ENCODE peak calls at places on chromosome 11, in nine cellular contexts. One of them, this sample, is unnamed.

GRCh38 chr11:255176-255575 is 18.4 kb downstream of the PSMD13 start:
- DNase-seq in ascending aorta: no peak
- DNase-seq in left ventricle myocardium inferior: no peak
- DNase-seq in brain microvascular endothelial cell: no peak
- DNase-seq in kidney epithelial cell: no peak
- DNase-seq in mammary epithelial cell: no peak
- DNase-seq in OCI-LY7: no peak
- DNase-seq in ovary: no peak
- DNase-seq in fibroblast of the aortic adventitia: peak; percentile 45
- DNase-seq in this sample: no peak

GRCh38 chr11:124896071-124896750 is 1.5 kb downstream of the ROBO4 start:
- DNase-seq in ovary: peak; percentile 34
- DNase-seq in kidney epithelial cell: no peak
- DNase-seq in mammary epithelial cell: no peak
- DNase-seq in ascending aorta: no peak
- DNase-seq in fibroblast of the aortic adventitia: no peak
- DNase-seq in left ventricle myocardium inferior: no peak
- DNase-seq in OCI-LY7: no peak
- DNase-seq in brain microvascular endothelial cell: no peak
- DNase-seq in this sample: no peak

GRCh38 chr11:22898036-22898435 is 37.8 kb upstream of the CCDC179 start:
- DNase-seq in mammary epithelial cell: no peak
- DNase-seq in left ventricle myocardium inferior: no peak
- DNase-seq in OCI-LY7: no peak
- DNase-seq in kidney epithelial cell: no peak
- DNase-seq in ascending aorta: no peak
- DNase-seq in fibroblast of the aortic adventitia: no peak
- DNase-seq in brain microvascular endothelial cell: no peak
- DNase-seq in ovary: no peak
- DNase-seq in this sample: no peak

GRCh38 chr11:2904153-2905052 is 18.8 kb upstream of the CDKN1C start:
- DNase-seq in ascending aorta: no peak
- DNase-seq in fibroblast of the aortic adventitia: peak; percentile 28
- DNase-seq in brain microvascular endothelial cell: no peak
- DNase-seq in kidney epithelial cell: no peak
- DNase-seq in mammary epithelial cell: no peak
- DNase-seq in left ventricle myocardium inferior: no peak
- DNase-seq in ovary: no peak
- DNase-seq in OCI-LY7: no peak
- DNase-seq in this sample: no peak

GRCh38 chr11:111960916-111961315 is 23.8 kb downstream of the DIXDC1 start:
- DNase-seq in OCI-LY7: no peak
- DNase-seq in ascending aorta: no peak
- DNase-seq in fibroblast of the aortic adventitia: no peak
- DNase-seq in kidney epithelial cell: no peak
- DNase-seq in mammary epithelial cell: peak; percentile 96
- DNase-seq in brain microvascular endothelial cell: no peak
- DNase-seq in ovary: no peak
- DNase-seq in left ventricle myocardium inferior: no peak
- DNase-seq in this sample: no peak

GRCh38 chr11:7600205-7600775 is 73.0 kb downstream of the CYB5R2 start:
- DNase-seq in brain microvascular endothelial cell: peak; percentile 53
- DNase-seq in mammary epithelial cell: peak; percentile 99
- DNase-seq in fibroblast of the aortic adventitia: peak; percentile 93
- DNase-seq in kidney epithelial cell: peak; percentile 39
- DNase-seq in ascending aorta: peak; percentile 70
- DNase-seq in ovary: no peak
- DNase-seq in left ventricle myocardium inferior: no peak
- DNase-seq in OCI-LY7: no peak
- DNase-seq in this sample: peak; percentile 85

GRCh38 chr11:103673773-103674172 is 362.7 kb upstream of the DDI1 start:
- DNase-seq in mammary epithelial cell: no peak
- DNase-seq in left ventricle myocardium inferior: no peak
- DNase-seq in brain microvascular endothelial cell: no peak
- DNase-seq in ascending aorta: no peak
- DNase-seq in OCI-LY7: no peak
- DNase-seq in fibroblast of the aortic adventitia: peak; percentile 66
- DNase-seq in kidney epithelial cell: no peak
- DNase-seq in ovary: no peak
- DNase-seq in this sample: peak; percentile 20

GRCh38 chr11:117781650-117782049 is 15.4 kb downstream of the DSCAML1 start:
- DNase-seq in OCI-LY7: no peak
- DNase-seq in ovary: no peak
- DNase-seq in mammary epithelial cell: no peak
- DNase-seq in fibroblast of the aortic adventitia: no peak
- DNase-seq in kidney epithelial cell: no peak
- DNase-seq in left ventricle myocardium inferior: no peak
- DNase-seq in brain microvascular endothelial cell: no peak
- DNase-seq in ascending aorta: no peak
- DNase-seq in this sample: no peak

GRCh38 chr11:117026593-117027330 is 71.5 kb downstream of the SIK3 start:
- DNase-seq in kidney epithelial cell: no peak
- DNase-seq in ovary: no peak
- DNase-seq in fibroblast of the aortic adventitia: peak; percentile 64
- DNase-seq in mammary epithelial cell: peak; percentile 59
- DNase-seq in ascending aorta: no peak
- DNase-seq in brain microvascular endothelial cell: peak; percentile 52
- DNase-seq in OCI-LY7: no peak
- DNase-seq in left ventricle myocardium inferior: no peak
- DNase-seq in this sample: no peak

GRCh38 chr11:31968774-31969433 is 122.0 kb upstream of the RCN1 start:
- DNase-seq in brain microvascular endothelial cell: peak; percentile 85
- DNase-seq in ascending aorta: no peak
- DNase-seq in left ventricle myocardium inferior: no peak
- DNase-seq in ovary: no peak
- DNase-seq in OCI-LY7: no peak
- DNase-seq in fibroblast of the aortic adventitia: peak; percentile 83
- DNase-seq in kidney epithelial cell: no peak
- DNase-seq in mammary epithelial cell: peak; percentile 40
- DNase-seq in this sample: peak; percentile 50

GRCh38 chr11:120013325-120014250 is 124.3 kb downstream of the TRIM29 start:
- DNase-seq in brain microvascular endothelial cell: no peak
- DNase-seq in ascending aorta: no peak
- DNase-seq in mammary epithelial cell: peak; percentile 40
- DNase-seq in kidney epithelial cell: no peak
- DNase-seq in OCI-LY7: peak; percentile 5
- DNase-seq in left ventricle myocardium inferior: peak; percentile 44
- DNase-seq in ovary: no peak
- DNase-seq in fibroblast of the aortic adventitia: peak; percentile 22
- DNase-seq in this sample: no peak

GRCh38 chr11:31240340-31240904 is 129.1 kb downstream of the DCDC1 start:
- DNase-seq in mammary epithelial cell: peak; percentile 29
- DNase-seq in brain microvascular endothelial cell: peak; percentile 34
- DNase-seq in ovary: no peak
- DNase-seq in kidney epithelial cell: peak; percentile 25
- DNase-seq in fibroblast of the aortic adventitia: peak; percentile 48
- DNase-seq in left ventricle myocardium inferior: no peak
- DNase-seq in ascending aorta: no peak
- DNase-seq in OCI-LY7: peak; percentile 39
- DNase-seq in this sample: no peak

GRCh38 chr11:76935030-76935429 is 74.3 kb downstream of the ACER3 start:
- DNase-seq in kidney epithelial cell: no peak
- DNase-seq in left ventricle myocardium inferior: no peak
- DNase-seq in ovary: no peak
- DNase-seq in OCI-LY7: peak; percentile 10
- DNase-seq in mammary epithelial cell: no peak
- DNase-seq in brain microvascular endothelial cell: no peak
- DNase-seq in fibroblast of the aortic adventitia: peak; percentile 13
- DNase-seq in ascending aorta: no peak
- DNase-seq in this sample: no peak

GRCh38 chr11:104219081-104219480 is 55.1 kb upstream of the PDGFD start:
- DNase-seq in OCI-LY7: no peak
- DNase-seq in left ventricle myocardium inferior: peak; percentile 18
- DNase-seq in mammary epithelial cell: no peak
- DNase-seq in fibroblast of the aortic adventitia: peak; percentile 46
- DNase-seq in kidney epithelial cell: no peak
- DNase-seq in brain microvascular endothelial cell: no peak
- DNase-seq in ovary: no peak
- DNase-seq in ascending aorta: peak; percentile 62
- DNase-seq in this sample: no peak

GRCh38 chr11:87281496-87281895 is 243.8 kb downstream of the TMEM135 start:
- DNase-seq in mammary epithelial cell: peak; percentile 28
- DNase-seq in left ventricle myocardium inferior: no peak
- DNase-seq in OCI-LY7: no peak
- DNase-seq in fibroblast of the aortic adventitia: peak; percentile 94
- DNase-seq in ascending aorta: no peak
- DNase-seq in kidney epithelial cell: no peak
- DNase-seq in brain microvascular endothelial cell: peak; percentile 59
- DNase-seq in ovary: no peak
- DNase-seq in this sample: peak; percentile 43

GRCh38 chr11:66360406-66361073 is 11.0 kb downstream of the SLC29A2 start:
- DNase-seq in fibroblast of the aortic adventitia: no peak
- DNase-seq in ascending aorta: no peak
- DNase-seq in brain microvascular endothelial cell: no peak
- DNase-seq in mammary epithelial cell: no peak
- DNase-seq in ovary: no peak
- DNase-seq in kidney epithelial cell: no peak
- DNase-seq in OCI-LY7: no peak
- DNase-seq in left ventricle myocardium inferior: no peak
- DNase-seq in this sample: no peak

GRCh38 chr11:67450796-67451657 is 1.5 kb downstream of the GPR152 start:
- DNase-seq in brain microvascular endothelial cell: no peak
- DNase-seq in kidney epithelial cell: no peak
- DNase-seq in ovary: no peak
- DNase-seq in OCI-LY7: no peak
- DNase-seq in fibroblast of the aortic adventitia: no peak
- DNase-seq in left ventricle myocardium inferior: no peak
- DNase-seq in mammary epithelial cell: no peak
- DNase-seq in ascending aorta: no peak
- DNase-seq in this sample: no peak

GRCh38 chr11:74417860-74418508 is 19.8 kb upstream of the PGM2L1 start:
- DNase-seq in brain microvascular endothelial cell: peak; percentile 28
- DNase-seq in kidney epithelial cell: no peak
- DNase-seq in fibroblast of the aortic adventitia: no peak
- DNase-seq in ovary: no peak
- DNase-seq in ascending aorta: no peak
- DNase-seq in left ventricle myocardium inferior: no peak
- DNase-seq in OCI-LY7: no peak
- DNase-seq in mammary epithelial cell: no peak
- DNase-seq in this sample: no peak
- H3K4me3 ChIP-seq in brain microvascular endothelial cell: no peak overlapping the region
- H3K4me3 ChIP-seq in kidney epithelial cell: no peak overlapping the region
- H3K4me3 ChIP-seq in fibroblast of the aortic adventitia: no peak overlapping the region
- H3K4me3 ChIP-seq in ovary: no peak overlapping the region
- H3K4me3 ChIP-seq in ascending aorta: no peak overlapping the region
- H3K4me3 ChIP-seq in left ventricle myocardium inferior: no peak overlapping the region
- H3K4me3 ChIP-seq in OCI-LY7: no peak overlapping the region
- H3K4me3 ChIP-seq in mammary epithelial cell: no peak overlapping the region
- H3K4me3 ChIP-seq in this sample: no peak overlapping the region

GRCh38 chr11:123450593-123450992 is 20.5 kb downstream of the GRAMD1B start:
- DNase-seq in left ventricle myocardium inferior: no peak
- DNase-seq in fibroblast of the aortic adventitia: peak; percentile 74
- DNase-seq in ovary: peak; percentile 35
- DNase-seq in kidney epithelial cell: no peak
- DNase-seq in brain microvascular endothelial cell: no peak
- DNase-seq in OCI-LY7: no peak
- DNase-seq in mammary epithelial cell: no peak
- DNase-seq in ascending aorta: no peak
- DNase-seq in this sample: no peak
- H3K4me3 ChIP-seq in left ventricle myocardium inferior: no peak overlapping the region
- H3K4me3 ChIP-seq in fibroblast of the aortic adventitia: no peak overlapping the region
- H3K4me3 ChIP-seq in ovary: no peak overlapping the region
- H3K4me3 ChIP-seq in kidney epithelial cell: no peak overlapping the region
- H3K4me3 ChIP-seq in brain microvascular endothelial cell: no peak overlapping the region
- H3K4me3 ChIP-seq in OCI-LY7: no peak overlapping the region
- H3K4me3 ChIP-seq in mammary epithelial cell: no peak overlapping the region
- H3K4me3 ChIP-seq in ascending aorta: no peak overlapping the region
- H3K4me3 ChIP-seq in this sample: no peak overlapping the region

GRCh38 chr11:27161071-27161470 is 120.5 kb downstream of the BBOX1 start:
- DNase-seq in ovary: no peak
- DNase-seq in OCI-LY7: no peak
- DNase-seq in ascending aorta: no peak
- DNase-seq in kidney epithelial cell: no peak
- DNase-seq in fibroblast of the aortic adventitia: peak; percentile 9
- DNase-seq in brain microvascular endothelial cell: peak; percentile 53
- DNase-seq in mammary epithelial cell: peak; percentile 27
- DNase-seq in left ventricle myocardium inferior: no peak
- DNase-seq in this sample: no peak

GRCh38 chr11:27162237-27162636 is 121.6 kb downstream of the BBOX1 start:
- DNase-seq in brain microvascular endothelial cell: no peak
- DNase-seq in ascending aorta: no peak
- DNase-seq in mammary epithelial cell: no peak
- DNase-seq in ovary: no peak
- DNase-seq in fibroblast of the aortic adventitia: no peak
- DNase-seq in OCI-LY7: no peak
- DNase-seq in kidney epithelial cell: no peak
- DNase-seq in left ventricle myocardium inferior: no peak
- DNase-seq in this sample: no peak

GRCh38 chr11:27153136-27153535 is 112.5 kb downstream of the BBOX1 start:
- DNase-seq in ovary: no peak
- DNase-seq in kidney epithelial cell: no peak
- DNase-seq in OCI-LY7: peak; percentile 11
- DNase-seq in left ventricle myocardium inferior: no peak
- DNase-seq in fibroblast of the aortic adventitia: no peak
- DNase-seq in ascending aorta: no peak
- DNase-seq in mammary epithelial cell: peak; percentile 28
- DNase-seq in brain microvascular endothelial cell: no peak
- DNase-seq in this sample: no peak

GRCh38 chr11:27158763-27159679 is 118.4 kb downstream of the BBOX1 start:
- DNase-seq in mammary epithelial cell: peak; percentile 64
- DNase-seq in kidney epithelial cell: peak; percentile 29
- DNase-seq in fibroblast of the aortic adventitia: peak; percentile 89
- DNase-seq in OCI-LY7: peak; percentile 71
- DNase-seq in ascending aorta: peak; percentile 79
- DNase-seq in brain microvascular endothelial cell: peak; percentile 90
- DNase-seq in ovary: peak; percentile 55
- DNase-seq in left ventricle myocardium inferior: no peak
- DNase-seq in this sample: peak; percentile 65
- H3K4me3 ChIP-seq in mammary epithelial cell: no peak overlapping the region
- H3K4me3 ChIP-seq in kidney epithelial cell: no peak overlapping the region
- H3K4me3 ChIP-seq in fibroblast of the aortic adventitia: no peak overlapping the region
- H3K4me3 ChIP-seq in OCI-LY7: no peak overlapping the region
- H3K4me3 ChIP-seq in ascending aorta: no peak overlapping the region
- H3K4me3 ChIP-seq in brain microvascular endothelial cell: no peak overlapping the region
- H3K4me3 ChIP-seq in ovary: no peak overlapping the region
- H3K4me3 ChIP-seq in left ventricle myocardium inferior: no peak overlapping the region
- H3K4me3 ChIP-seq in this sample: no peak overlapping the region

DNA sequence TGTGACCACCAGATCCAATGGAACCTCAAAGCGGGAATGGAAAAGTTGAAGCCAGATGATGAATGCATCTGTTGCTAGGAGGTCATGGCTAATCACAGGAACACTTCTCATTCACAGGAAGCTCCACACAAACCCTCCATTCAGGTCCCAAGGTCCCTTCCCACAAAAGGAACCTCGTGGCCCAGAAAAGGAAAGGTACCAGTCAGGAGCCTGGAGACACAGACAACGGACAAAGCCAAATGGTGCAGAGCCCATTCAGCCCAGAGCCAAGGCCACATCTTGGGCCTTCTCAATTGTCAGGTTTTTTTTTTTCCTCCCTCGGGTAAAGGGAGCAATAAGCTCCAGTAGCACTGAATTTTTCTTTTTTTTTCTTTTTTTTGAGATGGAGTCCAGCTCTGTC is 87.0 kb downstream of the FAM168A start:
- DNase-seq in mammary epithelial cell: no peak
- DNase-seq in ascending aorta: no peak
- DNase-seq in OCI-LY7: no peak
- DNase-seq in brain microvascular endothelial cell: no peak
- DNase-seq in kidney epithelial cell: no peak
- DNase-seq in fibroblast of the aortic adventitia: no peak
- DNase-seq in left ventricle myocardium inferior: no peak
- DNase-seq in ovary: no peak
- DNase-seq in this sample: no peak
- H3K4me3 ChIP-seq in mammary epithelial cell: no peak overlapping the region
- H3K4me3 ChIP-seq in ascending aorta: no peak overlapping the region
- H3K4me3 ChIP-seq in OCI-LY7: no peak overlapping the region
- H3K4me3 ChIP-seq in brain microvascular endothelial cell: no peak overlapping the region
- H3K4me3 ChIP-seq in kidney epithelial cell: no peak overlapping the region
- H3K4me3 ChIP-seq in fibroblast of the aortic adventitia: no peak overlapping the region
- H3K4me3 ChIP-seq in left ventricle myocardium inferior: no peak overlapping the region
- H3K4me3 ChIP-seq in ovary: no peak overlapping the region
- H3K4me3 ChIP-seq in this sample: no peak overlapping the region

GRCh38 chr11:128905345-128906184 is 14.4 kb downstream of the KCNJ5 start:
- DNase-seq in kidney epithelial cell: no peak
- DNase-seq in OCI-LY7: no peak
- DNase-seq in left ventricle myocardium inferior: no peak
- DNase-seq in mammary epithelial cell: peak; percentile 62
- DNase-seq in ovary: peak; percentile 55
- DNase-seq in fibroblast of the aortic adventitia: no peak
- DNase-seq in ascending aorta: no peak
- DNase-seq in brain microvascular endothelial cell: no peak
- DNase-seq in this sample: no peak
- H3K4me3 ChIP-seq in kidney epithelial cell: peak overlapping the region; percentile 48
- H3K4me3 ChIP-seq in OCI-LY7: no peak overlapping the region
- H3K4me3 ChIP-seq in left ventricle myocardium inferior: peak overlapping the region; percentile 74
- H3K4me3 ChIP-seq in mammary epithelial cell: peak overlapping the region; percentile 60
- H3K4me3 ChIP-seq in ovary: peak overlapping the region; percentile 55
- H3K4me3 ChIP-seq in fibroblast of the aortic adventitia: peak overlapping the region; percentile 68
- H3K4me3 ChIP-seq in ascending aorta: peak overlapping the region; percentile 83
- H3K4me3 ChIP-seq in brain microvascular endothelial cell: peak overlapping the region; percentile 60
- H3K4me3 ChIP-seq in this sample: peak overlapping the region; percentile 62